ENCODE peak calls at places on chromosomes 3 and 15, in four cellular contexts. J is heart left ventricle, H is IMR-90, Z is right lobe of liver. V is an unnamed sample.

GRCh38 chr3:14125193-14126016 is 553 bp downstream of the TMEM43 start:
- DNase-seq in H (peak; percentile 94), Z (peak; percentile 79), J (peak; percentile 74), V (peak; percentile 88)

GRCh38 chr3:72604287-72604686 is 244.0 kb downstream of the SHQ1 start:
- DNase-seq in Z (no peak), J (no peak), H (no peak), V (no peak)

GRCh38 chr3:13866406-13866965 is 13.4 kb downstream of the WNT7A start:
- DNase-seq in H (no peak), J (no peak), Z (no peak), V (no peak)

GRCh38 chr3:128649264-128649663 is 1.4 kb downstream of the RPN1 start:
- DNase-seq in Z (no peak), H (no peak), J (no peak), V (no peak)

GRCh38 chr15:80386151-80386550 is 18.0 kb upstream of the ARNT2 start:
- DNase-seq in Z (no peak), J (no peak), H (no peak), V (no peak)

GRCh38 chr3:140704733-140705132 is 26.9 kb downstream of the TRIM42 start:
- DNase-seq in J (no peak), H (no peak), Z (no peak), V (no peak)

GRCh38 chr15:82999905-83000671 is 11.4 kb downstream of the C15orf40 start:
- DNase-seq in H (peak; percentile 69), Z (no peak), J (no peak), V (peak; percentile 48)

GRCh38 chr3:175093738-175094137 is 234.6 kb downstream of the NAALADL2 start:
- DNase-seq in Z (no peak), J (no peak), H (no peak), V (no peak)

GRCh38 chr3:194955979-194956696 is 270.5 kb downstream of the FAM43A start:
- DNase-seq in Z (no peak), H (no peak), J (no peak), V (no peak)

GRCh38 chr15:89115547-89115946 is 27.3 kb downstream of the ABHD2 start:
- DNase-seq in J (no peak), Z (peak; percentile 69), H (no peak), V (no peak)

GRCh38 chr15:67080900-67081431 is 15.6 kb downstream of the SMAD3 start:
- DNase-seq in J (peak; percentile 51), H (peak; percentile 84), Z (no peak), V (peak; percentile 61)

GRCh38 chr3:12462159-12462962 is 21.9 kb upstream of the TSEN2 start:
- DNase-seq in Z (no peak), J (no peak), H (no peak), V (peak; percentile 30)

GRCh38 chr3:35644461-35644860 is 5.1 kb downstream of the ARPP21 start:
- DNase-seq in J (no peak), Z (no peak), H (no peak), V (no peak)
- TF ChIP-seq POLR2A in J (no peak), Z (no peak), H (no peak), V (no peak)

GRCh38 chr3:5226783-5227182 is 39.3 kb downstream of the EDEM1 start:
- DNase-seq in H (peak; percentile 47), Z (no peak), J (no peak), V (no peak)
- TF ChIP-seq CTCF in H (peak; percentile 67), Z (peak; percentile 29), J (peak; percentile 31), V (peak; percentile 59)

GRCh38 chr3:172516318-172517214 is 6.7 kb downstream of the TNFSF10 start:
- DNase-seq in H (peak; percentile 94), Z (peak; percentile 64), J (peak; percentile 48), V (peak; percentile 74)

GRCh38 chr3:172517859-172518466 is 5.3 kb downstream of the TNFSF10 start:
- DNase-seq in Z (no peak), J (no peak), H (no peak), V (no peak)

GRCh38 chr3:172513488-172513887 is 9.7 kb downstream of the TNFSF10 start:
- DNase-seq in Z (no peak), J (no peak), H (peak; percentile 79), V (no peak)

GRCh38 chr3:172514678-172515077 is 8.6 kb downstream of the TNFSF10 start:
- DNase-seq in Z (no peak), H (no peak), J (no peak), V (no peak)

GRCh38 chr3:172515130-172515918 is 7.9 kb downstream of the TNFSF10 start:
- DNase-seq in Z (no peak), H (peak; percentile 51), J (no peak), V (no peak)
- H3K4me1 ChIP-seq in Z (peaks cover 64% of the 10 kb centered on the region), H (peaks cover 12% of the 10 kb centered on the region), J (peaks cover 79% of the 10 kb centered on the region), V (peaks cover 50% of the 10 kb centered on the region)

GRCh38 chr3:185498503-185499396 is at the start of gene TMEM41A:
- DNase-seq in H (peak; percentile 87), Z (peak; percentile 96), J (peak; percentile 96), V (peak; percentile 95)
- TF ChIP-seq POLR2A in H (peak; percentile 80), Z (peak; percentile 94), J (peak; percentile 91), V (peak; percentile 99)

DNA sequence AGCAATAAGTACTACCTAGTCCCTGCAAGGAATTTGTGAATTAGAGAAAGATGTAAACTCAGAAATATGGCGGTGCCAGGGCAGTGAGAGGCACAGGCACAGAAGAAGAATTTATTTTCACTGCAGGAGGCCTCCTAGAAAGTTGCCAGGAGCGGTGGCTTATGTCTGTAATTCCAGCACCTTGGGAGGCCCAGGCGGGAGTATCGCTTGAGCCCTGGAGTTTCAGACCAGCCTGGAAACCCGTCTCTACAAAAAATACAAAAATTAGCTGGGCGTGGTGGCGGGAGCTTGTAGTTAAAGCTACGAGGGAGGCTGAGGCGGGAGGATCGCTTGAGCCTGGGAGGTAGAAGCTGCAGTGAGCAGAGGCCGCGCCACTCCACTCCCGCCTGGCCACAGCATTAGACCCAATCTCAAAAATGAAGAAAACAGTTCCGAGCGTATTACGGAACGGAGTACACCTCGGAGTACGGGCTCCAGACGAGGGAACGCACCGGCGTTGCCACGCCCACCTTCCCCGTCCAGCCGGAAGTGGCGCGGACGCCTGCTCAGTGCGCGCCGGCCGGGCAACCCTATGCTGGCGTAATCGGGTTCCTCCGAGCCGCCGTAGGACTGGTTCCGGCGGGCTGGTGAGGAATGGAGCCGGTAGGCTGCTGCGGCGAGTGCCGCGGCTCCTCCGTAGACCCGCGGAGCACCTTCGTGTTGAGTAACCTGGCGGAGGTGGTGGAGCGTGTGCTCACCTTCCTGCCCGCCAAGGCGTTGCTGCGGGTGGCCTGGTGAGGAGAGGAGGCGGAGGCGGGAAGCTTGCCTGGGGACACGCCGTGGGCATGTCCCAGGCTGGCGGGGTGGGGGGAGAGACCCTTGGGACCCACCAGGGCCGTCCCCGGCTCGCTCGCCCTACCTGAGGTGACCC is at the start of gene FBXO22:
- DNase-seq in Z (peak; percentile 95), J (peak; percentile 94), H (peak; percentile 88), V (peak; percentile 96)
- TF ChIP-seq CTCF in Z (no peak), J (no peak), H (no peak), V (no peak)

V was measured in adrenal gland.